ENCODE peak calls at places on chromosomes 6 and 20, in six cellular contexts. One of them, this sample, is unnamed.
A peak's percentile ranks its signal among the peaks of the same experiment; 100 is the strongest.

GRCh38 chr6:167244064-167244949 is 46.8 kb upstream of the UNC93A start:
- DNase-seq in activated naive CD4-positive, alpha-beta T cell: no peak
- DNase-seq in NAMALWA: no peak
- DNase-seq in psoas muscle: no peak
- DNase-seq in KG1: no peak
- DNase-seq in spleen: no peak
- DNase-seq in this sample: no peak

GRCh38 chr6:15752820-15753219 is 90.0 kb upstream of the DTNBP1 start:
- DNase-seq in activated naive CD4-positive, alpha-beta T cell: no peak
- DNase-seq in NAMALWA: no peak
- DNase-seq in KG1: no peak
- DNase-seq in psoas muscle: no peak
- DNase-seq in spleen: no peak
- DNase-seq in this sample: no peak

GRCh38 chr6:11761744-11762620 is 16.6 kb downstream of the ADTRP start:
- DNase-seq in psoas muscle: no peak
- DNase-seq in KG1: no peak
- DNase-seq in spleen: no peak
- DNase-seq in activated naive CD4-positive, alpha-beta T cell: no peak
- DNase-seq in NAMALWA: no peak
- DNase-seq in this sample: no peak

GRCh38 chr6:36508532-36508931 is 38.7 kb downstream of the STK38 start:
- DNase-seq in NAMALWA: no peak
- DNase-seq in KG1: no peak
- DNase-seq in activated naive CD4-positive, alpha-beta T cell: no peak
- DNase-seq in spleen: no peak
- DNase-seq in psoas muscle: no peak
- DNase-seq in this sample: no peak

GRCh38 chr6:106997392-106998257 is 23.1 kb upstream of the CD24 start:
- DNase-seq in spleen: peak; percentile 84
- DNase-seq in psoas muscle: no peak
- DNase-seq in activated naive CD4-positive, alpha-beta T cell: peak; percentile 4
- DNase-seq in KG1: peak; percentile 21
- DNase-seq in NAMALWA: peak; percentile 86
- DNase-seq in this sample: no peak

GRCh38 chr6:126539022-126539421 is 199.1 kb downstream of the CENPW start:
- DNase-seq in NAMALWA: no peak
- DNase-seq in activated naive CD4-positive, alpha-beta T cell: no peak
- DNase-seq in spleen: no peak
- DNase-seq in psoas muscle: no peak
- DNase-seq in KG1: no peak
- DNase-seq in this sample: no peak

GRCh38 chr6:170088349-170088951 is 202.4 kb downstream of the DLL1 start:
- DNase-seq in activated naive CD4-positive, alpha-beta T cell: no peak
- DNase-seq in KG1: no peak
- DNase-seq in NAMALWA: no peak
- DNase-seq in psoas muscle: no peak
- DNase-seq in spleen: peak; percentile 88
- DNase-seq in this sample: peak; percentile 63

GRCh38 chr20:31593221-31594001 is 11.7 kb upstream of the ID1 start:
- DNase-seq in activated naive CD4-positive, alpha-beta T cell: no peak
- DNase-seq in KG1: no peak
- DNase-seq in psoas muscle: no peak
- DNase-seq in spleen: no peak
- DNase-seq in NAMALWA: no peak
- DNase-seq in this sample: no peak

GRCh38 chr6:5645275-5645674 is 361.4 kb downstream of the NRN1 start:
- DNase-seq in NAMALWA: no peak
- DNase-seq in KG1: no peak
- DNase-seq in spleen: no peak
- DNase-seq in psoas muscle: no peak
- DNase-seq in activated naive CD4-positive, alpha-beta T cell: no peak
- DNase-seq in this sample: no peak

GRCh38 chr6:90249458-90249857 is 47.2 kb downstream of the BACH2 start:
- DNase-seq in NAMALWA: no peak
- DNase-seq in KG1: no peak
- DNase-seq in psoas muscle: no peak
- DNase-seq in activated naive CD4-positive, alpha-beta T cell: no peak
- DNase-seq in spleen: no peak
- DNase-seq in this sample: no peak

GRCh38 chr20:63073738-63074065 is 66.9 kb upstream of the BHLHE23 start:
- DNase-seq in NAMALWA: no peak
- DNase-seq in activated naive CD4-positive, alpha-beta T cell: no peak
- DNase-seq in KG1: no peak
- DNase-seq in spleen: peak; percentile 15
- DNase-seq in psoas muscle: no peak
- DNase-seq in this sample: no peak

GRCh38 chr6:32852844-32853540 is 512 bp downstream of the TAP1 start:
- DNase-seq in KG1: peak; percentile 58
- DNase-seq in spleen: peak; percentile 93
- DNase-seq in activated naive CD4-positive, alpha-beta T cell: peak; percentile 53
- DNase-seq in psoas muscle: peak; percentile 34
- DNase-seq in NAMALWA: peak; percentile 54
- DNase-seq in this sample: peak; percentile 79

GRCh38 chr6:31836036-31836675 is 8.6 kb downstream of the HSPA1B start:
- DNase-seq in NAMALWA: no peak
- DNase-seq in activated naive CD4-positive, alpha-beta T cell: no peak
- DNase-seq in spleen: peak; percentile 56
- DNase-seq in psoas muscle: no peak
- DNase-seq in KG1: no peak
- DNase-seq in this sample: no peak

GRCh38 chr6:142635130-142635529 is 309.8 kb downstream of the HIVEP2 start:
- DNase-seq in spleen: no peak
- DNase-seq in activated naive CD4-positive, alpha-beta T cell: no peak
- DNase-seq in NAMALWA: no peak
- DNase-seq in psoas muscle: no peak
- DNase-seq in KG1: no peak
- DNase-seq in this sample: no peak

GRCh38 chr20:45873409-45874116 is 7.5 kb upstream of the ZSWIM1 start:
- DNase-seq in activated naive CD4-positive, alpha-beta T cell: no peak
- DNase-seq in KG1: no peak
- DNase-seq in spleen: no peak
- DNase-seq in psoas muscle: no peak
- DNase-seq in NAMALWA: no peak
- DNase-seq in this sample: no peak

GRCh38 chr6:4055420-4056041 is 23.4 kb downstream of the FAM217A start:
- DNase-seq in NAMALWA: peak; percentile 20
- DNase-seq in activated naive CD4-positive, alpha-beta T cell: no peak
- DNase-seq in spleen: no peak
- DNase-seq in psoas muscle: no peak
- DNase-seq in KG1: no peak
- DNase-seq in this sample: no peak